ENCODE peak calls at places on chromosomes 7 and 10, in seven cellular contexts. A, K, W, C, U, B and Q are unnamed samples.

GRCh38 chr10:91642831-91643692 is 10.2 kb upstream of the PPP1R3C start:
- DNase-seq in B (no peak), K (peak; percentile 70), A (no peak), U (no peak), W (no peak), C (no peak), Q (no peak)

GRCh38 chr10:34407227-34407626 is 407.9 kb downstream of the PARD3 start:
- DNase-seq in B (peak; percentile 67), A (no peak), K (peak; percentile 64), U (no peak), W (no peak), C (no peak), Q (no peak)

GRCh38 chr7:85023066-85023687 is 163.7 kb downstream of the SEMA3D start:
- DNase-seq in W (peak; percentile 34), B (peak; percentile 53), C (no peak), K (peak; percentile 58), A (no peak), U (peak; percentile 4), Q (no peak)

GRCh38 chr10:17836917-17837316 is 27.8 kb downstream of the MRC1 start:
- DNase-seq in W (no peak), A (no peak), C (no peak), K (peak; percentile 62), U (peak; percentile 34), B (peak; percentile 64), Q (no peak)

GRCh38 chr10:43395571-43396060 is 13.4 kb downstream of the HNRNPF start:
- DNase-seq in U (no peak), C (no peak), B (no peak), A (no peak), W (no peak), K (peak; percentile 28), Q (no peak)

GRCh38 chr10:47029181-47029971 is 118.1 kb downstream of the PTPN20 start:
- DNase-seq in K (no peak), U (no peak), A (no peak), C (no peak), B (no peak), W (no peak), Q (no peak)

GRCh38 chr7:86969865-86970264 is 89.6 kb downstream of the ELAPOR2 start:
- DNase-seq in W (no peak), B (no peak), K (no peak), U (no peak), A (no peak), C (no peak), Q (no peak)

GRCh38 chr10:34615770-34616169 is 199.3 kb downstream of the PARD3 start:
- DNase-seq in U (no peak), A (no peak), B (no peak), K (peak; percentile 30), C (no peak), W (no peak), Q (no peak)

GRCh38 chr7:29866490-29866930 is 60.2 kb downstream of the WIPF3 start:
- DNase-seq in C (peak; percentile 70), B (no peak), K (peak; percentile 6), A (no peak), U (peak; percentile 65), W (no peak), Q (peak; percentile 22)

GRCh38 chr10:46285300-46285699 is 1.5 kb upstream of the ANTXRL start:
- DNase-seq in K (no peak), B (no peak), W (no peak), C (no peak), U (no peak), A (no peak), Q (no peak)

GRCh38 chr10:34049469-34049868 is 715.0 kb upstream of the NRP1 start:
- DNase-seq in W (no peak), U (no peak), A (no peak), B (no peak), C (no peak), K (peak; percentile 18), Q (no peak)

GRCh38 chr7:129143724-129144094 is 798 bp upstream of the TSPAN33 start:
- DNase-seq in B (no peak), C (no peak), U (no peak), A (no peak), W (no peak), K (no peak), Q (no peak)

GRCh38 chr10:48449501-48450232 is 143.2 kb downstream of the MAPK8 start:
- DNase-seq in U (no peak), B (no peak), C (no peak), K (no peak), A (peak; percentile 42), W (no peak), Q (no peak)

GRCh38 chr7:80637453-80637852 is 989 bp upstream of the CD36 start:
- DNase-seq in B (no peak), U (no peak), C (peak; percentile 31), W (no peak), K (no peak), A (no peak), Q (no peak)

GRCh38 chr7:80635998-80636397 is 2.4 kb upstream of the CD36 start:
- DNase-seq in K (no peak), W (no peak), B (no peak), U (no peak), A (no peak), C (no peak), Q (no peak)

GRCh38 chr7:80635533-80635932 is 2.9 kb upstream of the CD36 start:
- DNase-seq in K (peak; percentile 58), B (no peak), W (no peak), C (no peak), A (no peak), U (no peak), Q (no peak)

GRCh38 chr7:80636709-80637108 is 1.7 kb upstream of the CD36 start:
- DNase-seq in B (no peak), W (no peak), U (no peak), A (no peak), K (no peak), C (no peak), Q (no peak)

DNA sequence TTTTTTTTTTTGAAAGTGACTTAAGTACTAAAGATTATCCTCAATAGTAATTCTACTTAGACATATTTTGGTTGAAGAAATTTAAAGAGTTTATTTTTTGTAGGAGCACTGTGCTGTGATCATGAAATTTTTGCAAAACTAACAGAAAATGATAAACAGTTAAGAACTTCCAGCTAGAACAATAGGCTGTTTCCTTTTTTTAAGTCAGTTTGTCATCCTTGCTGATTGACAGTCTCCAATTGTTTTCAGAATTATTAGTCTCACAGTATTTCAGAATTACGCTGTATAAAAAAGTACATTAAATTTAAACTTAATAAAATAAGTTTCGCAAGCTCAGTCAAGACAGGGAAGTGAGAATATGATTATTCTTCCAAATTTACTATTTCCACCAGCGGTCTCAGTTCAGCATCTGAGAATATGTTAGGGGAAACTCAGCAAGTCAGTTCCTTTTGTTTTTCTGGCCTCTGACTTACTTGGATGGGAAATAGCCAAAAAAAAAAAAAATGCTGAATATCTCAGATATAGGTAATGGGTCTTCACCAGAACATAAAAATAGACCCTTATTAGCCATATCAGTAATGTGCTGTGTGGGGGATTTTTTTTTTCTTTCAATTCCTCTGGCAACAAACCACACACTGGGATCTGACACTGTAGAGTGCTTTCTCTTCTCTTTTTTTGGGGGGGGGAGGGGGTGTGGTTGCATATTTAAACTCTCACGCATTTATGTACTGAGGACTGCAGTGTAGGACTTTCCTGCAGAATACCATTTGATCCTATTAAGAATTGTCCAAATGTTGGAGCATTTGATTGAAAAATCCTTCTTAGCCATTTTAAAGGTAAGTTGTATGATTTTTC is at the start of gene CD36:
- DNase-seq in U (no peak), C (no peak), K (no peak), A (no peak), B (no peak), W (no peak), Q (no peak)
- TF ChIP-seq POLR2A in U (no peak), C (no peak), K (no peak), A (no peak), B (no peak), W (no peak), Q (no peak)

DNA sequence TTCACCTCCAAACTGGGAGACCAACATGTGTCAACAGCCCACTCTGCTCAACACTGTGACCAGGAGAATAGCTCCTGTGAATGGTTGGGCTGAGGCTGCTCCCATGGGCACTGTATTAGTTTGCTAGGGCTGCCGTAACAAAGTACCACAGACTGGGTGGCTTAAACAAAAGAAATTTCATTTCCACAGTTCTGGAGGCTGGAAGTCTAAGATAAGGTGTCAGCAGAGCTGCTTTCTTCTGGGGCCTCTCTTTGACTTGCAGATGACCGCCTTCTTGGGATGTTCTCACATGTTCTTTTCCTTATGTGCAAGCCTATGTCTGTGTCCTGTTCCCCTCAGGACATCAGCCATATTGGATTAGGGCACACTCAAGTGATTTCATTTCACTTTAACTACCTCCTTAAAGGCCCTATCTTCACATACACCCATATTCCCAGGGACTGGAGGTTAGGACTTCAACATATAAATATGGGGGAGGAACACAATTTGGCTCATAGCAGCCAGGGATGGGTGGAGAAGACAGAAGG is 90.3 kb downstream of the CPED1 start:
- DNase-seq in W (no peak), C (no peak), A (no peak), B (no peak), U (no peak), K (no peak), Q (no peak)
- TF ChIP-seq POLR2A in W (no peak), C (no peak), A (no peak), B (no peak), U (no peak), K (no peak), Q (no peak)

GRCh38 chr10:70426835-70427234 is 14.6 kb downstream of the NODAL start:
- DNase-seq in C (no peak), B (no peak), K (no peak), A (no peak), W (no peak), U (no peak), Q (no peak)

GRCh38 chr10:70433581-70434280 is 7.8 kb downstream of the NODAL start:
- DNase-seq in C (no peak), W (no peak), A (no peak), U (no peak), B (no peak), K (peak; percentile 18), Q (no peak)

GRCh38 chr10:70432101-70432500 is 9.4 kb downstream of the NODAL start:
- DNase-seq in A (no peak), K (no peak), W (no peak), B (no peak), C (no peak), U (no peak), Q (peak; percentile 37)

GRCh38 chr10:70432561-70433263 is 8.8 kb downstream of the NODAL start:
- DNase-seq in U (no peak), A (no peak), K (no peak), C (no peak), B (no peak), W (no peak), Q (no peak)

GRCh38 chr10:70430489-70431445 is 10.7 kb downstream of the NODAL start:
- DNase-seq in B (peak; percentile 11), C (peak; percentile 73), A (no peak), K (peak; percentile 87), W (no peak), U (peak; percentile 24), Q (peak; percentile 79)
- TF ChIP-seq POLR2A in B (no peak), C (no peak), A (no peak), K (no peak), W (no peak), U (no peak), Q (no peak)

GRCh38 chr7:81857385-81857784 is 87.5 kb upstream of the HGF start:
- DNase-seq in C (no peak), W (no peak), K (no peak), U (no peak), A (no peak), B (peak; percentile 3), Q (no peak)

GRCh38 chr7:81851413-81851812 is 81.6 kb upstream of the HGF start:
- DNase-seq in W (no peak), A (no peak), B (no peak), K (no peak), C (no peak), U (no peak), Q (no peak)

GRCh38 chr7:81854518-81854917 is 84.7 kb upstream of the HGF start:
- DNase-seq in C (no peak), B (no peak), A (no peak), U (no peak), K (no peak), W (no peak), Q (no peak)

GRCh38 chr7:81852701-81853100 is 82.9 kb upstream of the HGF start:
- DNase-seq in U (no peak), C (no peak), A (no peak), W (no peak), K (no peak), B (no peak), Q (no peak)
- TF ChIP-seq POLR2A in U (no peak), C (no peak), A (no peak), W (no peak), K (no peak), B (no peak), Q (no peak)